ENCODE peak calls at places on chromosome 4, in nine cellular contexts. U, V, P, K, O, Q, J, L and A are unnamed samples.

GRCh38 chr4:165288226-165288625 is 39.2 kb upstream of the MSMO1 start:
- DNase-seq in U (no peak), V (no peak), P (no peak), K (no peak), O (no peak), Q (no peak), J (no peak), L (no peak), A (no peak)

GRCh38 chr4:111475001-111475400 is 670.3 kb upstream of the FAM241A start:
- DNase-seq in U (no peak), V (peak; percentile 57), P (no peak), K (no peak), O (no peak), Q (no peak), J (peak; percentile 17), L (peak; percentile 6), A (no peak)

GRCh38 chr4:40858946-40859345 is 109.2 kb downstream of the NSUN7 start:
- DNase-seq in U (no peak), V (no peak), P (no peak), K (no peak), O (no peak), Q (no peak), J (no peak), L (no peak), A (no peak)

GRCh38 chr4:20254517-20255250 is 3.0 kb downstream of the SLIT2 start:
- DNase-seq in U (no peak), V (no peak), P (peak; percentile 24), K (no peak), O (no peak), Q (peak; percentile 71), J (no peak), L (no peak), A (no peak)

GRCh38 chr4:57109847-57110634 is at the start of gene IGFBP7:
- DNase-seq in U (no peak), V (peak; percentile 61), P (peak; percentile 59), K (no peak), O (no peak), Q (peak; percentile 83), J (no peak), L (peak; percentile 75), A (peak; percentile 49)

GRCh38 chr4:180635276-180635675 is 1607.9 kb upstream of the TENM3 start:
- DNase-seq in U (no peak), V (no peak), P (no peak), K (no peak), O (no peak), Q (no peak), J (no peak), L (no peak), A (no peak)

GRCh38 chr4:133759428-133759827 is 442.2 kb downstream of the PABPC4L start:
- DNase-seq in U (no peak), V (no peak), P (no peak), K (no peak), O (no peak), Q (no peak), J (no peak), L (no peak), A (no peak)

GRCh38 chr4:34932591-34932990 is 1311.7 kb downstream of the ARAP2 start:
- DNase-seq in U (no peak), V (no peak), P (no peak), K (no peak), O (no peak), Q (no peak), J (no peak), L (no peak), A (no peak)

GRCh38 chr4:172073590-172073989 is 260.4 kb downstream of the GALNTL6 start:
- DNase-seq in U (no peak), V (no peak), P (no peak), K (no peak), O (no peak), Q (no peak), J (no peak), L (no peak), A (no peak)

GRCh38 chr4:99136329-99136728 is 7.8 kb downstream of the ADH4 start:
- DNase-seq in U (no peak), V (no peak), P (no peak), K (no peak), O (no peak), Q (no peak), J (no peak), L (no peak), A (no peak)

GRCh38 chr4:36348403-36348938 is 67.1 kb downstream of the DTHD1 start:
- DNase-seq in U (no peak), V (no peak), P (peak; percentile 27), K (no peak), O (no peak), Q (no peak), J (no peak), L (peak; percentile 12), A (no peak)

GRCh38 chr4:2935762-2936743 is 27.2 kb downstream of the NOP14 start:
- DNase-seq in U (no peak), V (no peak), P (peak; percentile 15), K (no peak), O (no peak), Q (peak; percentile 56), J (no peak), L (peak; percentile 80), A (peak; percentile 72)

GRCh38 chr4:2937986-2938385 is 25.2 kb downstream of the NOP14 start:
- DNase-seq in U (no peak), V (peak; percentile 4), P (peak; percentile 5), K (no peak), O (no peak), Q (peak; percentile 53), J (no peak), L (no peak), A (no peak)

GRCh38 chr4:2938906-2939305 is 24.3 kb downstream of the NOP14 start:
- DNase-seq in U (no peak), V (peak; percentile 5), P (peak; percentile 2), K (no peak), O (no peak), Q (peak; percentile 63), J (no peak), L (peak; percentile 29), A (no peak)

GRCh38 chr4:2936773-2937145 is 26.4 kb downstream of the NOP14 start:
- DNase-seq in U (no peak), V (no peak), P (peak; percentile 40), K (no peak), O (no peak), Q (peak; percentile 58), J (no peak), L (peak; percentile 67), A (no peak)

GRCh38 chr4:2937146-2937857 is 25.9 kb downstream of the NOP14 start:
- DNase-seq in U (no peak), V (peak; percentile 4), P (peak; percentile 85), K (peak; percentile 87), O (no peak), Q (peak; percentile 66), J (peak; percentile 91), L (peak; percentile 45), A (no peak)
- TF ChIP-seq POLR2A in U (no peak), V (no peak), P (no peak), K (peak; percentile 17), O (no peak), Q (no peak), J (peak; percentile 37), L (peak; percentile 18), A (no peak)

GRCh38 chr4:38308728-38309315 is 348.6 kb downstream of the PTTG2 start:
- DNase-seq in U (no peak), V (no peak), P (no peak), K (no peak), O (no peak), Q (no peak), J (no peak), L (no peak), A (no peak)

GRCh38 chr4:38313175-38313574 is 350.8 kb upstream of the KLF3 start:
- DNase-seq in U (no peak), V (peak; percentile 83), P (no peak), K (no peak), O (no peak), Q (no peak), J (no peak), L (no peak), A (no peak)

GRCh38 chr4:38309471-38309870 is 349.3 kb downstream of the PTTG2 start:
- DNase-seq in U (no peak), V (no peak), P (no peak), K (no peak), O (no peak), Q (no peak), J (no peak), L (no peak), A (no peak)

GRCh38 chr4:38311495-38311894 is 351.3 kb downstream of the PTTG2 start:
- DNase-seq in U (no peak), V (no peak), P (no peak), K (no peak), O (no peak), Q (no peak), J (no peak), L (no peak), A (no peak)

GRCh38 chr4:38310446-38311043 is 350.3 kb downstream of the PTTG2 start:
- DNase-seq in U (no peak), V (peak; percentile 28), P (no peak), K (no peak), O (peak; percentile 63), Q (no peak), J (no peak), L (no peak), A (no peak)
- TF ChIP-seq POLR2A in U (no peak), V (no peak), P (no peak), K (no peak), O (no peak), Q (no peak), J (no peak), L (no peak), A (no peak)

DNA sequence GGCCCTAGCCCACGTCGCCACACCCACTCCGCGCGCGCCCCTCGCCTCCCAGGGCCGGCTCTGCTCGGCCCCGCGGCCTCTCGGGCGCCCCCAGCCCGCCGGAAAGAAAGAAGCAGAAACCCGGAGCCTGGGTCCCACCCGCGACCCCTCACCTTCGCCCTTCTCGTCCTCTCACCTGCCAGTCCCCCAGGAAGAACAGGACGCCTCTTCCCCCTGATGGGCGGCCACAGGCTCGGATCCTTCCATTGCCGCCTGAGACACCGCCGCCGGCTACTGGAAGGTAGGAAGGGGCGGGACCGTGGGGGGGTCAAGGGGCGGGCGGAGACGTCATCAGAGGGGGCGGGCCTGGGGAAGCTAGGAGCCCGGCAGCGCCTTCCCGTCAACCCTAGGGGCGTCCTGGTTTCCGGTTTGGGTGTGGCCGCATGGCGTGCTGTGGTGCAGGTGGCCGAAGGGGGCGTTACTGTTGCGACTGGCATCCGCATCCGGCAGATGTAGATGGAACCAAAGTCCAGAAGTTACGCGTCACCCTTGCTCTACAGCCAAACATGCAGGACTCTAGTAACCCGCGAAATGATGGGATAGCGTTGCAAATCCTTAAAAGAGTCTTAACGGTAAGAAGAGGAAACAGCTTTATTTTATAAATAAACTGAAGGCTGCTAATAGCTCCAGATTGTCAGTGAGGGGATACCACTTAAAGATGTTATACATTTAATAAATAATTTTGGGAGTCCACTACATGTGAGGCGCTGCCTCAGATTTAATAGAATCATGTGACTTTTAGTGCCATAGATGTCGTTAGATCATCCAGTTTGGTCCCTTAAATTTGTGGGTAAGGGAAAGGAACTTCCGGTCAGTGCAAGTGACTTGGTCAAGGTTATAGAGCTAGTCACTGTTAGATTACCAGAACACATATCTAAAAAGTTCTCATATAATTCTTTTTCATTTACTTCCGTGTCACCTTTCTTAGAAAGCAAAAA is at the start of gene UBA6:
- DNase-seq in U (peak; percentile 99), V (peak; percentile 98), P (peak; percentile 98), K (peak; percentile 97), O (peak; percentile 96), Q (peak; percentile 98), J (peak; percentile 96), L (peak; percentile 96), A (peak; percentile 97)
- TF ChIP-seq POLR2A in U (no peak), V (peak; percentile 80), P (peak; percentile 78), K (peak; percentile 64), O (peak; percentile 85), Q (peak; percentile 27), J (peak; percentile 86), L (peak; percentile 81), A (peak; percentile 51)

GRCh38 chr4:88823058-88823919 is 125.7 kb upstream of the NAP1L5 start:
- DNase-seq in U (peak; percentile 94), V (peak; percentile 90), P (peak; percentile 88), K (peak; percentile 83), O (peak; percentile 71), Q (peak; percentile 97), J (peak; percentile 61), L (peak; percentile 78), A (peak; percentile 89)
- TF ChIP-seq POLR2A in U (peak; percentile 49), V (peak; percentile 94), P (peak; percentile 69), K (peak; percentile 83), O (peak; percentile 85), Q (peak; percentile 75), J (peak; percentile 34), L (no peak), A (peak; percentile 84)